ENCODE peak calls at places on chromosomes 12 and 14, in ten cellular contexts. R, D, B, J, L, P, S, I, H and O are unnamed samples.

GRCh38 chr12:93609281-93610192 is 37.1 kb downstream of the SOCS2 start:
- DNase-seq in P (no peak), H (no peak), D (no peak), J (no peak), S (no peak), I (no peak), B (no peak), R (no peak), L (no peak), O (no peak)

GRCh38 chr12:108390495-108391203 is 51.5 kb upstream of the CMKLR1 start:
- DNase-seq in R (no peak), D (no peak), I (no peak), H (no peak), J (no peak), L (no peak), B (no peak), P (no peak), S (no peak), O (no peak)

GRCh38 chr12:56241424-56242205 is 11.8 kb downstream of the SLC39A5 start:
- DNase-seq in J (peak), P (no peak), L (no peak), D (no peak), R (no peak), I (no peak), H (no peak), B (no peak), S (no peak), O (no peak)

GRCh38 chr14:67962215-67962644 is 142.7 kb downstream of the RAD51B start:
- DNase-seq in R (no peak), S (peak), B (no peak), D (no peak), P (no peak), L (no peak), H (no peak), J (peak), I (no peak), O (no peak)

GRCh38 chr12:1966561-1967211 is 37.6 kb downstream of the DCP1B start:
- DNase-seq in B (no peak), H (no peak), R (no peak), S (no peak), J (no peak), P (no peak), D (peak), L (no peak), I (no peak), O (no peak)

GRCh38 chr12:74365178-74365964 is 172.3 kb upstream of the ATXN7L3B start:
- DNase-seq in L (no peak), R (no peak), I (no peak), J (no peak), P (peak), D (peak), S (no peak), H (no peak), B (no peak), O (peak)

GRCh38 chr14:22839159-22839779 is 2.9 kb downstream of the MMP14 start:
- DNase-seq in R (no peak), D (no peak), H (no peak), B (no peak), P (peak), L (no peak), S (no peak), I (no peak), J (peak), O (no peak)

GRCh38 chr12:81147286-81147919 is 69.5 kb downstream of the ACSS3 start:
- DNase-seq in B (no peak), R (no peak), P (no peak), H (no peak), D (no peak), L (no peak), J (no peak), S (no peak), I (no peak), O (no peak)

GRCh38 chr12:124745891-124746570 is 117.6 kb downstream of the SCARB1 start:
- DNase-seq in S (no peak), L (peak), P (peak), H (peak), J (no peak), D (peak), I (peak), B (no peak), R (no peak), O (peak)

GRCh38 chr12:12736759-12737676 is 19.9 kb downstream of the CDKN1B start:
- DNase-seq in L (no peak), D (peak), H (peak), B (peak), J (peak), R (no peak), S (no peak), I (no peak), P (peak), O (peak)

GRCh38 chr14:31505411-31505810 is 17.6 kb upstream of the GPR33 start:
- DNase-seq in S (no peak), D (no peak), P (no peak), J (no peak), R (no peak), L (no peak), I (no peak), B (no peak), H (peak), O (no peak)

GRCh38 chr12:116885496-116885895 is 4.3 kb upstream of the HRK start:
- DNase-seq in R (no peak), J (no peak), I (no peak), S (no peak), B (no peak), D (no peak), H (no peak), P (no peak), L (no peak), O (no peak)

GRCh38 chr12:48812389-48812788 is 5.9 kb upstream of the CACNB3 start:
- DNase-seq in B (no peak), P (no peak), L (no peak), J (no peak), R (no peak), S (no peak), H (no peak), D (no peak), I (no peak), O (no peak)

GRCh38 chr12:57738661-57739237 is at the start of gene AGAP2:
- DNase-seq in D (peak), S (no peak), H (no peak), L (peak), I (no peak), J (no peak), P (no peak), R (no peak), B (no peak), O (no peak)

GRCh38 chr12:74328623-74329022 is 209.0 kb upstream of the ATXN7L3B start:
- DNase-seq in I (no peak), J (no peak), H (no peak), B (no peak), S (no peak), P (no peak), R (no peak), D (peak), L (no peak), O (no peak)

GRCh38 chr12:32305163-32305562 is 94.2 kb upstream of the FGD4 start:
- DNase-seq in D (no peak), L (no peak), P (no peak), H (peak), S (no peak), J (no peak), B (no peak), I (no peak), R (no peak), O (no peak)

GRCh38 chr12:117158911-117159310 is 31.4 kb downstream of the FBXO21 start:
- DNase-seq in R (no peak), S (no peak), L (no peak), P (no peak), H (no peak), D (no peak), J (no peak), I (no peak), B (no peak), O (no peak)

GRCh38 chr12:119696943-119697342 is 29.0 kb downstream of the PRKAB1 start:
- DNase-seq in J (no peak), I (no peak), B (no peak), R (no peak), S (no peak), H (no peak), D (no peak), L (no peak), P (no peak), O (no peak)

GRCh38 chr14:103820382-103820781 is 27.0 kb downstream of the PPP1R13B start:
- DNase-seq in L (no peak), R (no peak), I (no peak), S (no peak), P (no peak), H (no peak), B (no peak), J (no peak), D (no peak), O (no peak)